ENCODE peak calls at places on chromosomes 6 and 20, in seven cellular contexts. Q is HCT116, F is PC-3, S is neural progenitor cell, I is GM23338, R is MM.1S, B is OCI-LY7. U is an unnamed sample.

GRCh38 chr6:140077712-140078551 is 703.5 kb upstream of the CITED2 start:
- DNase-seq in S (no peak), Q (no peak), B (no peak), R (no peak), I (no peak), F (no peak), U (no peak)

GRCh38 chr6:6811151-6812002 is 222.9 kb downstream of the LY86 start:
- DNase-seq in B (no peak), F (peak; percentile 98), R (peak; percentile 21), I (peak; percentile 84), Q (peak; percentile 100), S (peak; percentile 47), U (peak; percentile 85)

GRCh38 chr20:41608606-41609005 is 9.6 kb downstream of the CHD6 start:
- DNase-seq in S (no peak), Q (no peak), B (no peak), R (no peak), F (no peak), I (no peak), U (no peak)

GRCh38 chr6:3297909-3298308 is 39.2 kb downstream of the PSMG4 start:
- DNase-seq in I (no peak), S (no peak), F (no peak), B (no peak), Q (no peak), R (no peak), U (no peak)

GRCh38 chr6:97215157-97215769 is 67.8 kb downstream of the MMS22L start:
- DNase-seq in S (peak; percentile 76), F (peak; percentile 55), Q (peak; percentile 12), R (no peak), I (peak; percentile 64), B (peak; percentile 10), U (peak; percentile 69)

GRCh38 chr6:82843291-82843885 is 222.3 kb downstream of the UBE3D start:
- DNase-seq in B (no peak), I (no peak), F (no peak), S (no peak), R (no peak), Q (no peak), U (no peak)

GRCh38 chr20:35823937-35824336 is 52.1 kb downstream of the PHF20 start:
- DNase-seq in B (no peak), F (no peak), Q (no peak), I (peak; percentile 59), S (peak; percentile 9), R (no peak), U (no peak)

GRCh38 chr20:46230811-46231282 is 77.5 kb downstream of the CDH22 start:
- DNase-seq in B (peak; percentile 19), I (peak; percentile 85), R (peak; percentile 21), Q (no peak), S (peak; percentile 91), F (peak; percentile 52), U (peak; percentile 70)

GRCh38 chr6:79203753-79204253 is 30.7 kb downstream of the HMGN3 start:
- DNase-seq in Q (no peak), B (no peak), F (no peak), R (no peak), S (no peak), I (no peak), U (no peak)

GRCh38 chr6:127618729-127619128 is 41.8 kb downstream of the C6orf58 start:
- DNase-seq in B (no peak), S (no peak), F (peak; percentile 94), R (no peak), I (no peak), Q (no peak), U (no peak)

GRCh38 chr6:110882824-110883554 is 8.4 kb downstream of the AMD1 start:
- DNase-seq in B (no peak), Q (no peak), I (no peak), F (no peak), R (no peak), S (no peak), U (no peak)

GRCh38 chr6:85191656-85192055 is 258.2 kb upstream of the NT5E start:
- DNase-seq in S (no peak), F (no peak), Q (no peak), I (no peak), R (no peak), B (no peak), U (no peak)

GRCh38 chr6:97882755-97883154 is 599.7 kb upstream of the MMS22L start:
- DNase-seq in I (no peak), Q (no peak), R (no peak), F (no peak), B (no peak), S (no peak), U (no peak)

GRCh38 chr6:12748815-12749521 is 32.4 kb downstream of the PHACTR1 start:
- DNase-seq in F (no peak), I (peak; percentile 94), S (peak; percentile 83), Q (no peak), B (no peak), R (no peak), U (no peak)
- H3K4me3 ChIP-seq in F (no peak overlapping the region), I (peak overlapping the region; percentile 90), S (peak overlapping the region; percentile 87), Q (no peak overlapping the region), B (no peak overlapping the region), R (no peak overlapping the region), U (no peak overlapping the region)

DNA sequence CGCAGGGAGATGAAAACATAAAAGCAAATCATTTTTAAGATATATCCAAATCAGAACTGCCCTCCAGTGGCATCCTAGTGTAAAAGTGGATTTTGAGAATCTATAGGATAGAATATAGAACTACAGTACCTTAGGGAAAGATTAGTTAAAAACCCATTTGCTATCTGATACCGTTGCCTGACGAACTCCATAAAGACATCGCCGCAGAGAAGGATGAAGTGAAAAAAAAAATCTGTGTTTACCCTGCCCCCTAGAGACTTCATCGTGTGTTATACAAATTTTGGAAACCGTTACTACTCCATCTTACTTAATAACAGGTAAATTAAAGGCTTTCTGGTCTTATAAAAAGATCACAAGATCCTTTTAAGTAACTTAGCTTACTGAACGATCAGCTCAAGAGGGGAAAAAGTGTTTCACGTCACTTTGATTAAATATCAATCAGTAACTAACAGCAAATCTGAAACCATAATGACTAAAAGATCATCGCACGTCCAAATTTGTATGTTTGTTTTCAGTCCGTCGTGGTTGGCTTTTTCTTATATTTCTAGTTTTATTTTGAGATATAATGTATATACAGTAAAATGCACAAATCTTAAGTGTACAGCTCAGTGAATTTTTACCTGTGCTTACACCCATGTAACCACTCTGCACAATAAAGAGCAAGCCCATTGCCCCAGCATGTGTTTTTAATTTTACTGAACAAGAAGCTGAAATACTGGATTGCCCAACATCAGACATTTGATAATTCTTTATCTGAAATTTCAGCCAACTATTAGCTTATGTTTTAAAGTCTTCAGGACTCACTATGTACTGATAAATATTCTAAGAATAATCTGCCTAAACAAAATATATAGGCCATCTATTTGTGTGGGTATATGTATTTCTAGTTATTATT is 879 bp upstream of the MCM3 start:
- DNase-seq in S (peak; percentile 12), I (peak; percentile 28), B (peak; percentile 82), R (peak; percentile 47), F (peak; percentile 23), Q (no peak), U (no peak)
- TF ChIP-seq CTCF in S (peak; percentile 35), I (no peak), B (peak; percentile 65), R (peak; percentile 35), F (peak; percentile 52), Q (peak; percentile 7), U (peak; percentile 41)

GRCh38 chr6:149563203-149563927 is 2.8 kb upstream of the GINM1 start:
- DNase-seq in S (no peak), I (no peak), B (no peak), Q (no peak), R (no peak), F (peak; percentile 68), U (peak; percentile 18)
- TF ChIP-seq EZH2phosphoT487 in S (no peak), I (no peak), B (no peak), Q (no peak), R (no peak), F (no peak), U (no peak)

GRCh38 chr6:30709101-30709868 is 7.8 kb downstream of the MDC1 start:
- DNase-seq in F (no peak), I (no peak), Q (no peak), R (no peak), S (no peak), B (no peak), U (no peak)
- H3K4me3 ChIP-seq in F (no peak overlapping the region), I (no peak overlapping the region), Q (no peak overlapping the region), R (no peak overlapping the region), S (no peak overlapping the region), B (no peak overlapping the region), U (no peak overlapping the region)

DNA sequence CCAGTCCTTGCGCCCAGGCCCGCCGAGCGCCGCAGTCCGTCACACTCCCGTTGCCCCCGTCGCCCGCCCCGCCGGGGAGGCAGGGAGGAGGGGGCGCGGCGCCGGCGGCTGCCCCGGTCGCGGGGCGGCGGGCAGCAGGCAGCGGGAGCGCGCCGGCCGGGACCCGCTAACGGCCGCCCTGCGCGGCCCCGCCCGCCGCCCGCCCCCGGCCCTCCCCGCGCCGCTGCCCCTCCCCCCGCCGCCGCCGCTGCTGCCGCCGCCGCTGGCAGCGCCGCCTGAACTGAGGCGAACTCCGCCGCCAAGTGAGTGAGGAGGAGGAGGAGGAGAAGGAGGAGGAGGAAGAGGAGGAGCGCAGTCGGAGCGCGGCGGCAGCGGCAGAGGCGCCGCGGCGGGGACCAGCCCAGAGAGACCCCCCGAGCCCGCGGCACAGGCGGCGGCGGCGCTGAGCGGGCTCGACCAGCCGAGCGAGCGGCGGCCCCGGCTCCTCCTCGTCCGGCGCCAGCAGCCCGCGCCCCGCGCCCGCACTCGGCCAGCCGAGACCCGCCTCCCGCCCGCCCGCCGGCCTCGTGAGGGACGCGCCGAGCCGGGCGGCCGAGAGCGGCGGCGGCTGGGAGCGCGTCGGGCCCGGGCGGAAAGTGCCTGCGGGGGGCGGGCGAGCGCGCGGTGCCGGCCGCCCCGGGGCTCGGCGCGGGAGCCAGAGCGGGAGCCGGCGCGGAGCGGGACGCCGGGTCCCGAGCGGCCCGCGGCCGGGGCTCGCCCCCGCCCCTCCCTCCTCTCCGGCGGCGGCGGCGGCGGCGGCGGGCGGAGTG is at the start of gene QKI:
- DNase-seq in F (peak; percentile 69), R (peak; percentile 59), B (peak; percentile 75), Q (no peak), S (peak; percentile 91), I (peak; percentile 60), U (peak; percentile 87)
- TF ChIP-seq CTCF in F (no peak), R (no peak), B (no peak), Q (no peak), S (no peak), I (no peak), U (no peak)

U was measured in hepatocyte.